ENCODE peak calls at places on chromosomes 1 and 21, in five cellular contexts. O, S, R, P and L are unnamed samples.
A peak's percentile ranks its signal among the peaks of the same experiment; 100 is the strongest.

GRCh38 chr1:216388558-216388957 is 34.7 kb downstream of the USH2A start:
- DNase-seq in O (no peak), S (no peak), R (no peak), P (peak; percentile 62), L (no peak)

GRCh38 chr1:244324176-244324883 is 127.4 kb downstream of the ADSS2 start:
- DNase-seq in O (no peak), S (no peak), R (no peak), P (no peak), L (no peak)

GRCh38 chr1:174534789-174535188 is 87.0 kb downstream of the GPR52 start:
- DNase-seq in O (no peak), S (peak; percentile 82), R (no peak), P (no peak), L (no peak)

GRCh38 chr21:32382108-32382601 is 10.7 kb downstream of the URB1 start:
- DNase-seq in O (no peak), S (peak; percentile 36), R (no peak), P (no peak), L (no peak)

GRCh38 chr21:41429305-41429704 is 3.3 kb downstream of the MX1 start:
- DNase-seq in O (no peak), S (no peak), R (no peak), P (no peak), L (no peak)

GRCh38 chr21:23886828-23887708 is 1720.2 kb downstream of the MRPL39 start:
- DNase-seq in O (no peak), S (no peak), R (no peak), P (no peak), L (no peak)

GRCh38 chr21:35428041-35428400 is 378.9 kb upstream of the RUNX1 start:
- DNase-seq in O (no peak), S (peak; percentile 35), R (no peak), P (no peak), L (no peak)

GRCh38 chr1:12595839-12596821 is 21.9 kb downstream of the DHRS3 start:
- DNase-seq in O (peak; percentile 93), S (peak; percentile 98), R (peak; percentile 93), P (peak; percentile 79), L (no peak)

GRCh38 chr1:200359610-200360163 is 50.1 kb downstream of the ZNF281 start:
- DNase-seq in O (no peak), S (peak; percentile 83), R (no peak), P (no peak), L (no peak)

GRCh38 chr1:115237023-115237422 is 101.0 kb downstream of the NGF start:
- DNase-seq in O (no peak), S (peak; percentile 44), R (no peak), P (no peak), L (no peak)

GRCh38 chr1:2372551-2373490 is 18.5 kb downstream of the MORN1 start:
- DNase-seq in O (no peak), S (no peak), R (peak; percentile 66), P (no peak), L (no peak)

GRCh38 chr1:25797939-25798338 is 2.1 kb upstream of the SELENON start:
- DNase-seq in O (no peak), S (no peak), R (peak; percentile 58), P (peak; percentile 76), L (peak; percentile 70)
- TF ChIP-seq CTCF in O (peak; percentile 55), S (peak; percentile 51), R (peak; percentile 39), P (peak; percentile 66), L (peak; percentile 83)

GRCh38 chr21:45265721-45266517 is 21.8 kb downstream of the POFUT2 start:
- DNase-seq in O (peak; percentile 73), S (no peak), R (no peak), P (no peak), L (peak; percentile 7)
- H3K36me3 ChIP-seq in O (peaks cover 71% of the 10 kb centered on the region), S (peaks cover 65% of the 10 kb centered on the region), R (no peaks in the 10 kb centered on the region), P (peaks cover 11% of the 10 kb centered on the region), L (peaks cover 61% of the 10 kb centered on the region)

DNA sequence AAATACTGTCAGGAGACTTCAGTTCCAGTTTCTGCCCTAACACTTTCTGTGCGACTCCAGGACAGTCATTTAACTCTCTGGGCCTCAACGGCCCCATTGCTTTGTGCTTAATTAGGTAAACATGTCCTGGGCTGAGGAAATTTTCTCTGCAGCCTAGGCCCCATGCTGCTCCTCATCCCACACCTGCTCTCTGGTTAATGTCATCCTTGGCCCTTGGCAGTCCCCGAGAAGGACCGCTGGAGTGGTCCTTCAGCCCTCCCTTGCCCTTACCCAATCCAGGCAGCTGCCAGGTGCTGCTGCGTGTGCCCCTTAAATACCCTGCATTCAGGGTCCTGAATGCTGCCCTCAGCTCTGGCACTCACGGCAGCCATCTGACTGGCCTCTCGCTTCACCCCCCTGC is 18.7 kb downstream of the UBL4B start:
- DNase-seq in O (no peak), S (no peak), R (no peak), P (peak; percentile 20), L (no peak)
- H3K27ac ChIP-seq in O (no peak overlapping the region), S (no peak overlapping the region), R (no peak overlapping the region), P (no peak overlapping the region), L (no peak overlapping the region)

DNA sequence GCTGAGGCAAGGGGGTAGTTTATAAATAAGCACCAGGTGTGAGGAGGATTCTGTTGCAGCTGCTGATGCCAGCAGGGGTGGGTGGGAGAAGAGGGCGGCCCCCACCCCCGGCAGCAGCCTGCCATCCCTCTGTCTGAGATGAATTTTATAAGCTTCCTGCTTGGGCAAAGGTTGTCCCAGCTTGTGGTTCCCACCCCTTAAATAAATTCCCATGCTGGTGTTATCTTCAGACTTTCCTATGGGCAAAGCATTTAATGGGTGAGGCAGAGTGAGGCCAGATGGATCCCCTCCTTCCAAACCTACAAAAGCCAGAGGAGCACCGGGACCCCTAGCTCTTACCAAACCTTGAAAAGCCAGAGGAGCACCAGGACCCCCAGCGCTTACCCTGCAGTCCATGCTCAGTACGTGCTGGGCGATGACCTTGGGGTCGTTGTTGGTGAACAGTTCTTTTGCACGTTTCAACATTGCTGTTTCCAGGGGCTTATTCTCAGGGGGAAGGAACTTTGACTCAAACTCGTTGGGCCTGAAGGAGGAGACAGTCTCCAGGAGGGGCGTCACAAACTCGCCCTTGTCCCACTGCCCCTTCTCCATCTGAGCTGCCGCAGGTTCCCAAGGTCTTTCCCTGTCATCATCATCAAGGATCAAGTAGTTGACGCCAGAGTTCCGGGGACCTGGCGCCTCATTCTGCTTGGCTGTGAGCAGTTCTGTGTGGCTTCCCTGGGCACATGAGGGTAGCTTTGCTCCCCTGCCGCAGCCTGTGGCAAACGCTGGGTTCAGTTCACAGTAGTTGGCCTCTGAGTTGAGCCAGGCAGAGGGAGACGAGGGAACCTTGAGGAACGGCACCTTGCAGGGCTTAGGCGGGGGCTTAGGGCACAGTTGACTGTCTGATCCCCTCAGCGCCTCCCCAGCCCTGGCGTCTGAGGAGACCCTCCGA is 99.5 kb downstream of the BCAR3 start:
- DNase-seq in O (no peak), S (no peak), R (no peak), P (no peak), L (no peak)
- TF ChIP-seq CTCF in O (no peak), S (no peak), R (no peak), P (no peak), L (no peak)